ENCODE peak calls at places on chromosomes 16 and 17, in four cellular contexts. G is CD4-positive, alpha-beta T cell; S is WTC11; N is Calu3. Y is an unnamed sample.

GRCh38 chr17:28120766-28121165 is 78.3 kb downstream of the NLK start:
- DNase-seq in G (no peak), N (no peak), S (no peak), Y (no peak)

GRCh38 chr17:5563451-5563850 is 20.9 kb downstream of the NLRP1 start:
- DNase-seq in S (no peak), G (no peak), N (no peak), Y (no peak)

GRCh38 chr17:66451188-66452149 is 149.1 kb downstream of the PRKCA start:
- DNase-seq in G (no peak), S (peak; percentile 79), N (peak; percentile 55), Y (no peak)

GRCh38 chr17:66230918-66231543 is 1.8 kb upstream of the APOH start:
- DNase-seq in S (no peak), G (no peak), N (no peak), Y (no peak)

GRCh38 chr16:47970291-47970931 is 185.4 kb downstream of the ABCC12 start:
- DNase-seq in N (peak; percentile 6), G (no peak), S (no peak), Y (peak; percentile 26)

GRCh38 chr17:76405967-76406647 is 21.7 kb downstream of the SPHK1 start:
- DNase-seq in N (no peak), G (no peak), S (no peak), Y (no peak)

GRCh38 chr16:13793788-13794461 is 126.0 kb upstream of the ERCC4 start:
- DNase-seq in S (no peak), N (no peak), G (no peak), Y (no peak)

GRCh38 chr17:66702106-66702936 is 132.6 kb upstream of the CACNG5 start:
- DNase-seq in G (no peak), N (no peak), S (no peak), Y (no peak)

GRCh38 chr16:83887088-83887487 is 11.8 kb upstream of the MLYCD start:
- DNase-seq in S (no peak), G (no peak), N (no peak), Y (no peak)

GRCh38 chr17:57136355-57136754 is 51.3 kb downstream of the AKAP1 start:
- DNase-seq in N (no peak), G (no peak), S (no peak), Y (no peak)

GRCh38 chr16:9348912-9349311 is 257.5 kb downstream of the HAPSTR1 start:
- DNase-seq in N (no peak), G (no peak), S (no peak), Y (no peak)

GRCh38 chr16:67240506-67240905 is 6.8 kb downstream of the FHOD1 start:
- DNase-seq in N (no peak), G (no peak), S (no peak), Y (no peak)

GRCh38 chr17:73090396-73091202 is 1.9 kb downstream of the SLC39A11 start:
- DNase-seq in S (no peak), G (no peak), N (no peak), Y (no peak)

GRCh38 chr17:51650202-51650601 is 389.9 kb downstream of the UTP18 start:
- DNase-seq in G (no peak), N (no peak), S (no peak), Y (no peak)

GRCh38 chr17:347309-347708 is 5.3 kb downstream of the RPH3AL start:
- DNase-seq in N (no peak), G (no peak), S (no peak), Y (no peak)

GRCh38 chr17:17416007-17416399 is 60.8 kb upstream of the MED9 start:
- DNase-seq in G (no peak), N (peak; percentile 17), S (peak; percentile 36), Y (no peak)

GRCh38 chr17:227581-228222 is 46.3 kb upstream of the DOC2B start:
- DNase-seq in N (no peak), S (no peak), G (no peak), Y (no peak)

GRCh38 chr17:81561494-81561885 is 9.3 kb upstream of the FAAP100 start:
- DNase-seq in G (no peak), N (no peak), S (no peak), Y (no peak)

GRCh38 chr16:28824548-28824973 is 1.8 kb downstream of the ATXN2L start:
- DNase-seq in N (no peak), G (no peak), S (no peak), Y (no peak)

GRCh38 chr17:81727324-81728031 is 15.4 kb downstream of the SLC25A10 start:
- DNase-seq in G (no peak), N (no peak), S (no peak), Y (no peak)

GRCh38 chr16:67190041-67190440 is at the start of gene EXOC3L1:
- DNase-seq in N (no peak), S (peak; percentile 29), G (no peak), Y (no peak)

GRCh38 chr17:27747462-27748359 is 52.6 kb downstream of the NOS2 start:
- DNase-seq in N (no peak), G (no peak), S (peak; percentile 78), Y (no peak)

GRCh38 chr17:82349287-82349701 is 9.8 kb upstream of the TEX19 start:
- DNase-seq in G (no peak), S (no peak), N (no peak), Y (no peak)

GRCh38 chr17:16418684-16419066 is 3.3 kb downstream of the TRPV2 start:
- DNase-seq in N (no peak), S (no peak), G (no peak), Y (no peak)

GRCh38 chr17:30559656-30560055 is 82.4 kb downstream of the GOSR1 start:
- DNase-seq in S (no peak), N (no peak), G (no peak), Y (no peak)

GRCh38 chr16:71758293-71758760 is 33.8 kb upstream of the PHLPP2 start:
- DNase-seq in G (no peak), S (no peak), N (no peak), Y (no peak)

GRCh38 chr16:87956771-87957279 is 5.6 kb downstream of the BANP start:
- DNase-seq in G (no peak), N (no peak), S (no peak), Y (no peak)
- TF ChIP-seq CTCF in G (no peak), N (no peak), S (no peak), Y (no peak)

DNA sequence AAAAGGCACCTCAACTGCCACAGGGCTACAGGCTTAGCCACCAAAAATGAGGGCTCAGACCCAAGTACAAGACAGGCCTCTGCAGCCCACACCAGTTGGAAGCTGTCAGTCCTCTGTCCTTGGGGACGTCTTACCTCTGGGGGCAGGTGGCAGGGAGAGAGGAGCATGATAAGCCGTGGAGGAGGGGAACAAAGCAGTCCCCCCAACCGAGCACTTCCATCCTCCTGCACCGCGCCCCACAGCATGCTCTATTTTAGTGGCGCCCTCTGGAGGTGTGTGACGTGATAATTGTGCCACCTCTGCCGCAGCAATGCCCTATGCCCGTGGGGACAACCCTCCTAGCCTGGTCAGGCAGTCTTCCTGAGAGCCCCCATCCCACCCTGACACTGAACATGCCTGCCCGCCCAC is 13.6 kb downstream of the G6PC3 start:
- DNase-seq in G (no peak), N (peak; percentile 62), S (peak; percentile 69), Y (no peak)
- TF ChIP-seq CTCF in G (no peak), N (peak; percentile 77), S (peak; percentile 50), Y (peak; percentile 42)

DNA sequence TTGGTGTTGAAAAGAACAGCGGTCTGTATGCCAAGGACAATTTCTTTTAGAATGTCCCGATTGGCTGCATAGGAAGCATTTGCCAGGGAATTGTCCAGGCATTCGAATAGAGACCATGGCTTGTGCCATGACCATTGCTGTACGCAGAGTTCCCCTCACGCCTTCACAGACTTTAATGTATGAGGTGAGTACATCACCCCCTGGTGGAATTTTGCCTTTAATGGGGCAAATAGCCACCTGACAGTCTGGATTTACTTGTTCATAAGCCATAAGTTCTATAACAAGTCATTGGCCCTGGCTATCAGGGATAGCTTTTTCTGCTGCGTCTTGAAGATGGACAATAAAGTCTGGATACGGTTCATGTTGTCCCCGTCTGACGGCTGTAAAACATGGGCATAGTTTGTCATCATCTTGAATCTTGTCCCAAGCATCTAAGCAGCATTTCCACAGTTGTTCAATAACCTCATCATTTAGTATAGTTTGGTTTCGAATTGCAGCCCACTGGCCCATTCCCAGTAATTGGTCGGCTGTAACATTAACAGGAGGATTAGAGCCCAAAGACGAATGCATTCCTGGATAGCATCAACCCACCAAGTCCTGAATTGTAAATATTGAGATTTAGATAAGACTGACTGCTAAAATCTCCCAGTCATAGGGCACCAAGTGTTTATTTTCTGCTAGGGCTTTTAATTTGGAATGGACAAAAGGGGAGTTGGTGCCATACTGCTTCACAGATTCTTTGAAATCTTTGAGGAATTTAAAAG is 67.7 kb upstream of the ARL4D start:
- DNase-seq in G (no peak), N (no peak), S (no peak), Y (no peak)
- TF ChIP-seq CTCF in G (no peak), N (no peak), S (no peak), Y (peak; percentile 30)

GRCh38 chr17:21030375-21030774 is 12.4 kb downstream of the USP22 start:
- DNase-seq in G (no peak), S (no peak), N (no peak), Y (no peak)
- TF ChIP-seq CTCF in G (no peak), S (no peak), N (no peak), Y (no peak)

DNA sequence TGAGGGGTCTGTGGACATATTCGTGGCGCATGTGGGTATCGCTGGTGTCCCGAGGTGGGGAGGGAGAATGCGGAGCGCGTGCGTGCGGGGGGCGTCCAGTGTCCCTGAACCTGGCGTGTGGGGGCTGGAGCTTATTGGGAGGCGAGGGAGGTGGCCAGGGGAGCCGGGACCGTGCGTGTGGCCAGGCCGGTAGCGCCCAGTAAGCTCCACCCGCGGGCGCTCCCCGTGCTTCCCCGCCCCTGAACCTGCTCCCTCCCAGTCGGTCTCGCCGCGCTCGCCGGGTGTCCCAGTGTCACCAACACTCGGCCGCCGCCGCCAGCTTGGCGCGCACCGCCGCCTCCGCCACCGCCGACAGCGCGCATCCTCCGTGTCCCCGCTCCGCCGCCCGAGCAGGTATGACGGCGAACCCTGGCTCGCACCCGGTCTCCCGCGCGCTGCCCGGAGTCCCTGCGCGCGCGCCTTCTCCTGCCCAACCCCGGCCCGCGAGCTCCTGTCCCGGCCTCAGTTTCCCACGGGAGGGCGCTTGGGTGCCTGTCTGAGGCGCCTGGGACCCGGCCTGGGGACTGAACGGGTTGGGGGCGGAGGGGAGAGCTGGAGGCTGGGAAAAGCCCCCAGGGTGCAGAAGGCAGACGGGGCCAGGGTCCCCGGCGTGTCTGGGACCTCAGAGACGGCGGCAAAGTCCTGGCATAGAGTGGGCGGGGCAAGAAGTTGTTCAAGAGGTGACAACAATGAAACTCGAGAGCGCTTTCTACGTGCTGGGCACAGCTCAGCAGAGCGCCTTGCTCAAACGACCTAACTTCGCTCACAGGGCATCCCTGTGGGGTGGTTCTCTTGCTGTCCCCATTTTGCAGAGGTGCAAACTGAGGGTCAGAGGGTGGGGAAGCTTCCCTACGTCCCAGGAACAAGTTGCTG is at the start of gene SCNN1B:
- DNase-seq in S (peak; percentile 58), G (no peak), N (peak; percentile 21), Y (peak; percentile 11)
- TF ChIP-seq CTCF in S (no peak), G (no peak), N (no peak), Y (no peak)

Y was measured in progenitor cell of endocrine pancreas.